ENCODE peak calls at places on chromosomes 1 and 21, in four cellular contexts. B, K, U and R are unnamed samples.

GRCh38 chr1:225914391-225914790 is 9.7 kb downstream of the PYCR2 start:
- DNase-seq in K (no peak), U (no peak), B (no peak), R (no peak)

GRCh38 chr1:184595609-184596008 is 159.0 kb downstream of the EDEM3 start:
- DNase-seq in K (peak), B (no peak), U (peak), R (peak)

GRCh38 chr1:33310702-33311101 is 10.2 kb downstream of the A3GALT2 start:
- DNase-seq in K (no peak), U (no peak), B (no peak), R (no peak)

GRCh38 chr1:111570781-111571181 is 48.8 kb upstream of the RAP1A start:
- DNase-seq in U (peak), B (no peak), K (no peak), R (peak)

GRCh38 chr1:158185770-158186705 is 5.3 kb downstream of the CD1D start:
- DNase-seq in K (peak), B (no peak), U (peak), R (peak)

GRCh38 chr1:61234582-61234909 is 152.2 kb downstream of the NFIA start:
- DNase-seq in K (no peak), U (no peak), B (no peak), R (no peak)

GRCh38 chr1:9362488-9362887 is 69.8 kb downstream of the SPSB1 start:
- DNase-seq in K (no peak), B (no peak), U (no peak), R (no peak)

GRCh38 chr1:78831731-78832360 is 174.7 kb downstream of the ADGRL4 start:
- DNase-seq in U (peak), K (peak), B (no peak), R (peak)

GRCh38 chr1:193104906-193105820 is at the start of gene GLRX2:
- DNase-seq in B (peak), K (peak), U (peak), R (peak)

GRCh38 chr1:170857955-170858354 is 77.4 kb upstream of the MROH9 start:
- DNase-seq in B (no peak), U (no peak), K (no peak), R (no peak)

GRCh38 chr1:23118407-23118806 is 50.2 kb downstream of the LUZP1 start:
- DNase-seq in U (no peak), K (no peak), B (no peak), R (no peak)

GRCh38 chr1:226660410-226661182 is 78.5 kb downstream of the ITPKB start:
- DNase-seq in K (peak), U (no peak), B (no peak), R (no peak)

GRCh38 chr1:29698033-29698432 is 461.7 kb downstream of the PTPRU start:
- DNase-seq in B (no peak), K (peak), U (peak), R (peak)

GRCh38 chr21:41410767-41411448 is 15.1 kb upstream of the MX1 start:
- DNase-seq in U (no peak), K (no peak), B (no peak), R (peak)